ENCODE peak calls at places on chromosomes 1 and 21, in eight cellular contexts. N is mammary epithelial cell, P is ascending aorta, I is brain microvascular endothelial cell, V is Caco-2, Z is tibial artery, H is fibroblast of mammary gland, M is HAP-1. Q is an unnamed sample.

GRCh38 chr1:117447661-117448060 is 80.4 kb downstream of the MAN1A2 start:
- DNase-seq in N (no peak), P (no peak), I (no peak), V (no peak), Z (no peak), H (peak; percentile 5), M (no peak), Q (no peak)

GRCh38 chr1:94098585-94099111 is 22.3 kb downstream of the ABCA4 start:
- DNase-seq in N (no peak), P (no peak), I (no peak), V (no peak), Z (no peak), H (no peak), M (no peak), Q (no peak)

GRCh38 chr21:44759628-44760285 is 41.9 kb downstream of the UBE2G2 start:
- DNase-seq in N (no peak), P (peak; percentile 33), I (no peak), V (no peak), Z (peak; percentile 11), H (no peak), M (no peak), Q (no peak)

GRCh38 chr1:112706505-112707216 is at the start of gene RHOC:
- DNase-seq in N (no peak), P (peak; percentile 82), I (peak; percentile 24), V (peak; percentile 77), Z (peak; percentile 60), H (peak; percentile 38), M (peak; percentile 68), Q (no peak)

GRCh38 chr1:17891205-17892110 is 136.3 kb downstream of the ACTL8 start:
- DNase-seq in N (no peak), P (no peak), I (no peak), V (no peak), Z (no peak), H (no peak), M (no peak), Q (no peak)

GRCh38 chr21:46005481-46005881 is 23.9 kb downstream of the COL6A1 start:
- DNase-seq in N (no peak), P (no peak), I (no peak), V (no peak), Z (no peak), H (peak; percentile 54), M (no peak), Q (no peak)

GRCh38 chr1:162987866-162988265 is 81.3 kb upstream of the RGS4 start:
- DNase-seq in N (peak; percentile 93), P (no peak), I (no peak), V (no peak), Z (no peak), H (peak; percentile 79), M (no peak), Q (peak; percentile 94)

GRCh38 chr1:155485945-155486344 is 76.7 kb downstream of the ASH1L start:
- DNase-seq in N (no peak), P (no peak), I (no peak), V (no peak), Z (no peak), H (no peak), M (no peak), Q (no peak)

GRCh38 chr1:15320267-15320666 is 73.2 kb downstream of the FHAD1 start:
- DNase-seq in N (no peak), P (no peak), I (no peak), V (no peak), Z (no peak), H (no peak), M (no peak), Q (no peak)

GRCh38 chr1:206693029-206693428 is 8.3 kb downstream of the MAPKAPK2 start:
- DNase-seq in N (no peak), P (peak; percentile 93), I (peak; percentile 75), V (no peak), Z (peak; percentile 80), H (peak; percentile 88), M (no peak), Q (no peak)

GRCh38 chr21:17462276-17462981 is 50.4 kb upstream of the CXADR start:
- DNase-seq in N (no peak), P (no peak), I (peak; percentile 73), V (peak; percentile 71), Z (no peak), H (peak; percentile 56), M (no peak), Q (peak; percentile 30)

GRCh38 chr21:41207401-41208388 is 39.7 kb downstream of the BACE2 start:
- DNase-seq in N (peak; percentile 94), P (peak; percentile 83), I (peak; percentile 73), V (no peak), Z (peak; percentile 80), H (peak; percentile 89), M (no peak), Q (peak; percentile 77)

GRCh38 chr1:29282924-29283803 is 46.8 kb downstream of the PTPRU start:
- DNase-seq in N (peak; percentile 8), P (peak; percentile 74), I (peak; percentile 49), V (peak; percentile 70), Z (no peak), H (peak; percentile 45), M (peak; percentile 66), Q (peak; percentile 33)

GRCh38 chr1:205355054-205355453 is 1.7 kb downstream of the KLHDC8A start:
- DNase-seq in N (peak; percentile 48), P (no peak), I (no peak), V (no peak), Z (no peak), H (peak; percentile 30), M (peak; percentile 98), Q (peak; percentile 43)

GRCh38 chr1:228079601-228080263 is 2.8 kb upstream of the ARF1 start:
- DNase-seq in N (no peak), P (no peak), I (no peak), V (no peak), Z (no peak), H (no peak), M (no peak), Q (no peak)

GRCh38 chr21:44763050-44763378 is 38.6 kb downstream of the UBE2G2 start:
- DNase-seq in N (no peak), P (peak; percentile 50), I (no peak), V (no peak), Z (no peak), H (no peak), M (no peak), Q (no peak)

GRCh38 chr1:51346086-51346942 is 16.0 kb upstream of the TTC39A start:
- DNase-seq in N (no peak), P (no peak), I (no peak), V (no peak), Z (no peak), H (no peak), M (no peak), Q (no peak)

GRCh38 chr1:193184776-193185175 is 1.6 kb downstream of the B3GALT2 start:
- DNase-seq in N (no peak), P (no peak), I (no peak), V (no peak), Z (no peak), H (no peak), M (no peak), Q (no peak)
- H3K4me3 ChIP-seq in N (no peak overlapping the region), P (no peak overlapping the region), I (no peak overlapping the region), V (no peak overlapping the region), Z (no peak overlapping the region), H (no peak overlapping the region), M (no peak overlapping the region), Q (no peak overlapping the region)

GRCh38 chr21:26773058-26773457 is 72.2 kb downstream of the ADAMTS1 start:
- DNase-seq in N (no peak), P (no peak), I (no peak), V (no peak), Z (no peak), H (no peak), M (no peak), Q (no peak)
- H3K4me3 ChIP-seq in N (no peak overlapping the region), P (no peak overlapping the region), I (no peak overlapping the region), V (no peak overlapping the region), Z (no peak overlapping the region), H (no peak overlapping the region), M (no peak overlapping the region), Q (no peak overlapping the region)

GRCh38 chr1:90837420-90837819 is 120.3 kb upstream of the BARHL2 start:
- DNase-seq in N (no peak), P (no peak), I (no peak), V (no peak), Z (no peak), H (no peak), M (no peak), Q (no peak)

GRCh38 chr1:90835661-90836344 is 118.7 kb upstream of the BARHL2 start:
- DNase-seq in N (no peak), P (no peak), I (no peak), V (no peak), Z (peak; percentile 21), H (no peak), M (no peak), Q (no peak)

GRCh38 chr1:90834354-90835171 is 117.5 kb upstream of the BARHL2 start:
- DNase-seq in N (no peak), P (no peak), I (no peak), V (no peak), Z (no peak), H (no peak), M (no peak), Q (no peak)

GRCh38 chr1:90835172-90835660 is 118.1 kb upstream of the BARHL2 start:
- DNase-seq in N (no peak), P (no peak), I (no peak), V (no peak), Z (no peak), H (no peak), M (no peak), Q (no peak)

DNA sequence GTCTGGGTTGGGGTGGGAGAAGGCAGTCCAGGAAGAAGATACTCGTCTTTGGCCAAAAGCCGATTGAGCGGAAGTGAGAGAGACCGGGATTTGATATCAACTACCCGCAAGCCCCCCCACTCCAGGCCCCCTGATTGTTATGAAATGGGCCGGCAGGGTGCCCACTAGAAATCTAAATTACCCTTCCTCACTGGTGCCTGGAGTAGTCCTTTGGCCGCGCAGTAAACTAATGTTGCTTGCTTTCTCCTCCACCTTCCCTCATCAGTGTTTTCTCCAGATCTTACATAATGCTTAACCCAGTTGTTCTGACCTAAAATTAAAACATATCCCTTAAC is 119.2 kb upstream of the BARHL2 start:
- DNase-seq in N (no peak), P (no peak), I (no peak), V (no peak), Z (no peak), H (no peak), M (no peak), Q (no peak)
- H3K4me3 ChIP-seq in N (no peak overlapping the region), P (peak overlapping the region; percentile 48), I (no peak overlapping the region), V (no peak overlapping the region), Z (peak overlapping the region; percentile 29), H (peak overlapping the region; percentile 27), M (no peak overlapping the region), Q (no peak overlapping the region)

DNA sequence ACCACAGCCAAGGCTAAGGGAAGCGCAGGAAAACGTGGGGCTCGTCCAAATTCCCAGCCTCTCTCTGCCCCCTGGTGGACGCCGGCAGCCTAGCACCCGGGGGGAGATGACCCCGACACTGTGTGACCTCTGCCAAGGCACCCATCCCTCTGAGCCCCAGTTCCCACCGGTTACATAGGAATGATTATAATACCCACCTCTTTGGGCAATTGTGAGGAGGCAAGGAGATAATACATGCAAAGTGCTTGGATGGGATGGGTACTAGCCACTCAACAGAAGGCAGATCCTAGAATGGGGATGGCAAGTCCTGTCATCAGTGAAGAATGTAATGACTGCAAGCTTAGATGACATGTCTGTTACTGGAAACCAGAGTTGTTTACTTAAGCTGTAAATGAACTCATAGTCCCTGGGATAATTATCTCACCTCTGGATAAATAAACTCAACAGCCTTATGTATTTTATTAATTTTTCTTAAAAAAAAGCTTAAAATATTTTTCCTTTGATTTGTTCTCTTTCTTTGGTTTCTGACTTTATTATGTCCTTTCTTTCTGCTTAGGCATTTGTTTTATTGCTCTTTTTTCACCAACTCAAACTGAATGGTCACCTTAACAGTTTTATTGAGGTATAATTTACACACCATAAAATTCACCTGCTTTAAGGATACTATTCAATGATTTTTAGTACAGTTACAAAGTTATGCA is 11.3 kb upstream of the BMP8B start:
- DNase-seq in N (peak; percentile 82), P (peak; percentile 72), I (peak; percentile 69), V (peak; percentile 86), Z (peak; percentile 45), H (peak; percentile 82), M (peak; percentile 43), Q (peak; percentile 97)
- H3K4me3 ChIP-seq in N (no peak overlapping the region), P (no peak overlapping the region), I (no peak overlapping the region), V (peak overlapping the region; percentile 25), Z (no peak overlapping the region), H (no peak overlapping the region), M (no peak overlapping the region), Q (no peak overlapping the region)